ENCODE peak calls at places on chromosome 9, in seven cellular contexts. U is suprapubic skin, H is fibroblast of lung, W is body of pancreas, R is OCI-LY7, X is bronchial epithelial cell, I is fibroblast of mammary gland. S is an unnamed sample.

GRCh38 chr9:127780126-127780885 is 1.8 kb upstream of the SH2D3C start:
- DNase-seq in U (no peak), H (no peak), W (no peak), I (no peak), R (peak; percentile 43), X (no peak), S (no peak)

GRCh38 chr9:34375901-34376595 is 650 bp downstream of the MYORG start:
- DNase-seq in U (no peak), W (peak; percentile 65), H (no peak), X (peak; percentile 44), I (peak; percentile 15), R (peak; percentile 78), S (peak; percentile 75)

GRCh38 chr9:18216376-18216775 is 257.6 kb upstream of the ADAMTSL1 start:
- DNase-seq in I (no peak), W (no peak), R (no peak), X (no peak), U (no peak), H (no peak), S (no peak)

GRCh38 chr9:31445960-31446359 is 938.5 kb upstream of the ACO1 start:
- DNase-seq in R (peak; percentile 19), W (no peak), U (no peak), X (no peak), I (no peak), H (no peak), S (no peak)

GRCh38 chr9:134549336-134549735 is 92.3 kb upstream of the COL5A1 start:
- DNase-seq in X (no peak), I (no peak), W (no peak), U (no peak), H (no peak), R (no peak), S (no peak)

GRCh38 chr9:107138261-107138992 is 144.7 kb upstream of the RAD23B start:
- DNase-seq in H (peak; percentile 3), R (no peak), X (no peak), W (no peak), U (no peak), I (peak; percentile 31), S (no peak)

GRCh38 chr9:91690540-91691249 is 259.3 kb downstream of the ROR2 start:
- DNase-seq in U (no peak), H (no peak), R (no peak), X (no peak), I (no peak), W (no peak), S (no peak)

GRCh38 chr9:104553261-104553660 is 15.7 kb upstream of the OR13C8 start:
- DNase-seq in W (no peak), U (no peak), X (no peak), I (peak; percentile 29), R (no peak), H (no peak), S (no peak)

GRCh38 chr9:104864675-104865104 is 63.3 kb downstream of the ABCA1 start:
- DNase-seq in U (no peak), X (no peak), I (peak; percentile 98), W (no peak), H (peak; percentile 88), R (no peak), S (no peak)

GRCh38 chr9:89953824-89954223 is 349.0 kb downstream of the GADD45G start:
- DNase-seq in U (no peak), X (no peak), I (no peak), H (no peak), R (no peak), W (no peak), S (no peak)

GRCh38 chr9:125522328-125522725 is 184.7 kb downstream of the MAPKAP1 start:
- DNase-seq in I (peak; percentile 82), W (no peak), H (peak; percentile 67), X (peak; percentile 67), U (no peak), R (no peak), S (no peak)

GRCh38 chr9:70362952-70363351 is 51.5 kb downstream of the KLF9 start:
- DNase-seq in U (no peak), R (no peak), I (peak; percentile 67), X (peak; percentile 53), W (no peak), H (peak; percentile 54), S (no peak)

GRCh38 chr9:14221119-14221518 is 92.8 kb downstream of the NFIB start:
- DNase-seq in R (no peak), W (no peak), I (no peak), X (no peak), U (no peak), H (no peak), S (no peak)
- H3K4me3 ChIP-seq in R (no peak overlapping the region), W (no peak overlapping the region), I (no peak overlapping the region), X (no peak overlapping the region), U (no peak overlapping the region), H (no peak overlapping the region), S (no peak overlapping the region)

GRCh38 chr9:136061405-136061804 is 33.7 kb downstream of the NACC2 start:
- DNase-seq in W (no peak), R (no peak), H (no peak), X (no peak), I (no peak), U (no peak), S (peak; percentile 57)

GRCh38 chr9:136058801-136059302 is 36.2 kb downstream of the NACC2 start:
- DNase-seq in H (no peak), I (no peak), W (no peak), X (no peak), U (no peak), R (no peak), S (no peak)

GRCh38 chr9:136060671-136061371 is 34.3 kb downstream of the NACC2 start:
- DNase-seq in U (no peak), W (peak; percentile 6), R (no peak), H (no peak), I (no peak), X (no peak), S (peak; percentile 65)

GRCh38 chr9:136059321-136059791 is 35.7 kb downstream of the NACC2 start:
- DNase-seq in R (no peak), U (no peak), I (no peak), W (no peak), X (no peak), H (no peak), S (peak; percentile 67)

GRCh38 chr9:136059851-136060670 is 35.0 kb downstream of the NACC2 start:
- DNase-seq in H (peak; percentile 84), R (no peak), X (no peak), W (no peak), I (peak; percentile 35), U (no peak), S (peak; percentile 72)
- H3K4me3 ChIP-seq in H (no peak overlapping the region), R (no peak overlapping the region), X (no peak overlapping the region), W (no peak overlapping the region), I (no peak overlapping the region), U (no peak overlapping the region), S (no peak overlapping the region)

GRCh38 chr9:99863955-99864354 is 42.3 kb downstream of the NR4A3 start:
- DNase-seq in I (no peak), R (no peak), W (no peak), U (no peak), H (no peak), X (no peak), S (no peak)
- H3K4me3 ChIP-seq in I (no peak overlapping the region), R (no peak overlapping the region), W (no peak overlapping the region), U (no peak overlapping the region), H (no peak overlapping the region), X (no peak overlapping the region), S (no peak overlapping the region)

DNA sequence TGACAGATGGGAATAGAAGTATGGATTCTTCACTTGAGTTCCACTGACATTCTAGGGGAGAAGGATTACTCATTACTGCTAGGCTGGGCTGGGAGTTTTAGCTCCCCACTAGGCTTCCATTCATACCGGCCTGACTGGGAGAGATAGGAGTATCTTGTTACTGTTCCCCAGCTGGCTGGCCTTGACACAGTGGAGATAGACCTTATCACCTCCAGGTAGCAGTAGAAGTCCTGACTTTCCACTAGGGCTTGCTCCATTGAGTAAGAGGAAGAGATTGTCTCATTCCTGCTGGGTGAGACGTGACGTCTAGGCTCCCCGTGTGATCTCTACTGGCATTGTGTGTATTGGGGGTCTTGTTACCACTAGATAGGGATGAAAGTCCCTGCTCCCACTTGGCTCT is 156.4 kb downstream of the CACNA1B start:
- DNase-seq in R (no peak), U (no peak), X (no peak), W (peak; percentile 6), I (no peak), H (no peak), S (no peak)
- H3K4me3 ChIP-seq in R (no peak overlapping the region), U (no peak overlapping the region), X (no peak overlapping the region), W (no peak overlapping the region), I (no peak overlapping the region), H (no peak overlapping the region), S (no peak overlapping the region)

GRCh38 chr9:20473566-20474116 is 148.7 kb downstream of the MLLT3 start:
- DNase-seq in W (no peak), H (peak; percentile 36), U (no peak), R (no peak), I (peak; percentile 17), X (no peak), S (no peak)
- H3K4me3 ChIP-seq in W (no peak overlapping the region), H (no peak overlapping the region), U (no peak overlapping the region), R (no peak overlapping the region), I (no peak overlapping the region), X (no peak overlapping the region), S (no peak overlapping the region)

DNA sequence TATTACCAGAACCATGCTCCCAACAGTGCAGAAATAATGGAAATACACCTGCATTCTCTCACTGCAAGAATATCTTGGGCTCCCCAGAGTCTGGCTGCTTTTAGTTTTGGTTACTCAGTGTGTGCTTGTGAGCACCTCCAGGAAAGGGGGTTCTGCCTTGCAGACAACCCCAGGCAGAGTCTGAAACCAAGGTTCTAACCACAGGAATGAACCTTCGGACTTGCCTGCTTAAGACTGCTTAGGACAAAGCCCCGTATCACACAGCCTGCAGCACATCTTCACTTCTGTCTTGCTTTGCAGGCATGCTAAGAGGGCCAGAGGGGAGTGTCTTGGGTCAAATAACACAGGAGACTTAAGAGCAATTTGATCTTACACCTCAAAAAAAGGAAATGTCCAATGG is 94.8 kb upstream of the SPATA31C2 start:
- DNase-seq in I (no peak), R (no peak), U (no peak), X (no peak), W (no peak), H (no peak), S (no peak)
- H3K4me3 ChIP-seq in I (no peak overlapping the region), R (no peak overlapping the region), U (no peak overlapping the region), X (no peak overlapping the region), W (no peak overlapping the region), H (no peak overlapping the region), S (no peak overlapping the region)

GRCh38 chr9:128917151-128917849 is 3.5 kb upstream of the PHYHD1 start:
- DNase-seq in X (peak; percentile 60), I (peak; percentile 88), U (peak; percentile 90), W (peak; percentile 94), H (peak; percentile 89), R (no peak), S (peak; percentile 89)
- H3K4me3 ChIP-seq in X (no peak overlapping the region), I (no peak overlapping the region), U (peak overlapping the region; percentile 29), W (no peak overlapping the region), H (no peak overlapping the region), R (no peak overlapping the region), S (no peak overlapping the region)

DNA sequence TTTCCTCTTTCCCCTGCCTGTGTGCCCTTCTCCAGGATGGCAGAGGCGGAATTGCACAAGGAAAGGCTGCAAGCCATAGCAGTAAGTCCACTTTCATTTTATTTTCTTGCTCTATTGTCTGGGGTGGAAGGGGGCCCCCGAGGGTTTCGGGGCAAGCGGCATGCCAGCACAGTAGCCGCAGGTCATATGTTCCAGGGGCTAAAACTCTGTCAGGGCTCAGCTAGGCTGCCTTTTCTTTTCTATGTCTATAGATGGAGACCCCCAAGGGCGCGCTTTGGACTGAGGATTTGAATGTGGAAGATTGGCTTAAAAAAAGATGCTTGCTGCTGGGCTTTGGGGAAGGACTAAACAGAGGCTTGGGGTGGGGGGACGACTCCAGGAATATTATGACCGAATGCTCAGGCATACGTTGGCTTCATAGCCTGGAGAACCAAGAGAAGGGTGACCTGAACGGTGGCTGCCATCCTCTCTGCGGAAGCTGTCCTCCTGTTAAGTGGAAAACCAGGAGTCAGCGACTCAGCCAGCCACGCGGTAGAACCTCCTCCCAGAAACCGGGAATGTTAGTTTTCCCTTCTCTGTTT is 545 bp downstream of the PALM2AKAP2 start:
- DNase-seq in I (peak; percentile 33), R (no peak), H (peak; percentile 39), X (peak; percentile 11), W (no peak), U (no peak), S (no peak)
- H3K4me3 ChIP-seq in I (peak overlapping the region; percentile 73), R (no peak overlapping the region), H (peak overlapping the region; percentile 88), X (peak overlapping the region; percentile 60), W (no peak overlapping the region), U (peak overlapping the region; percentile 64), S (peak overlapping the region; percentile 73)

S was measured in coronary artery.